ENCODE peak calls at places on chromosomes 3 and 15, in eight cellular contexts. Z, S, P, O, Q, M, C and W are unnamed samples.
A peak's percentile ranks its signal among the peaks of the same experiment; 100 is the strongest.

GRCh38 chr3:32380097-32380496 is 11.6 kb upstream of the CMTM7 start:
- DNase-seq in P (no peak), Z (no peak), S (no peak), O (no peak), Q (no peak), M (no peak), C (no peak), W (no peak)

GRCh38 chr3:132117642-132118041 is 82.8 kb upstream of the CPNE4 start:
- DNase-seq in P (no peak), O (no peak), Q (no peak), C (no peak), M (no peak), S (no peak), Z (no peak), W (no peak)

GRCh38 chr15:99717129-99718024 is 15.9 kb downstream of the LYSMD4 start:
- DNase-seq in M (no peak), Z (no peak), C (peak; percentile 35), O (no peak), S (no peak), Q (peak; percentile 56), P (no peak), W (peak; percentile 32)

GRCh38 chr3:72032435-72033118 is 247.6 kb upstream of the PROK2 start:
- DNase-seq in S (no peak), Z (no peak), C (peak; percentile 10), O (peak; percentile 68), P (no peak), Q (peak; percentile 30), M (no peak), W (no peak)

GRCh38 chr3:145368748-145369147 is 792.2 kb downstream of the PLOD2 start:
- DNase-seq in S (no peak), M (no peak), P (no peak), Q (no peak), Z (no peak), C (no peak), O (no peak), W (no peak)

GRCh38 chr15:91055548-91056331 is 33.3 kb upstream of the VPS33B start:
- DNase-seq in C (peak; percentile 75), O (peak; percentile 73), Q (peak; percentile 52), P (peak; percentile 14), M (peak; percentile 12), S (peak; percentile 58), Z (peak; percentile 88), W (peak; percentile 35)

GRCh38 chr3:13762931-13763330 is 116.9 kb downstream of the WNT7A start:
- DNase-seq in Q (no peak), O (no peak), Z (no peak), M (no peak), S (no peak), C (no peak), P (no peak), W (no peak)

GRCh38 chr3:190596341-190597285 is 82.7 kb downstream of the IL1RAP start:
- DNase-seq in P (no peak), M (no peak), S (no peak), C (no peak), O (no peak), Q (no peak), Z (peak; percentile 6), W (no peak)

GRCh38 chr3:49908378-49909199 is 4.9 kb upstream of the MST1R start:
- DNase-seq in O (peak; percentile 62), M (no peak), S (no peak), P (no peak), C (no peak), Q (no peak), Z (no peak), W (no peak)

GRCh38 chr3:122941233-122942206 is 86.0 kb downstream of the SEMA5B start:
- DNase-seq in C (no peak), P (no peak), O (no peak), Z (no peak), Q (no peak), S (no peak), M (no peak), W (no peak)

GRCh38 chr15:90412356-90413194 is 24.5 kb downstream of the IQGAP1 start:
- DNase-seq in Z (no peak), S (peak; percentile 56), Q (peak; percentile 36), C (peak; percentile 29), M (no peak), P (no peak), O (peak; percentile 92), W (no peak)

GRCh38 chr15:73564255-73564654 is 68.9 kb downstream of the NPTN start:
- DNase-seq in S (no peak), Q (no peak), O (no peak), P (peak; percentile 39), Z (peak; percentile 12), C (no peak), M (no peak), W (no peak)

GRCh38 chr3:42020681-42021307 is 58.9 kb upstream of the ULK4 start:
- DNase-seq in O (no peak), S (no peak), Z (no peak), C (no peak), Q (no peak), M (no peak), P (peak; percentile 53), W (no peak)

GRCh38 chr3:184884359-184885017 is 72.5 kb downstream of the VPS8 start:
- DNase-seq in Q (no peak), M (no peak), Z (no peak), S (no peak), O (no peak), C (no peak), P (no peak), W (no peak)

GRCh38 chr15:77482570-77482969 is 61.9 kb downstream of the HMG20A start:
- DNase-seq in C (no peak), M (no peak), Z (no peak), Q (no peak), P (peak; percentile 54), S (no peak), O (no peak), W (peak; percentile 12)